ENCODE peak calls at places on chromosomes 16 and 17, in eight cellular contexts. W is heart left ventricle, Q is 8988T, X is activated B cell treated with CpG ODN at 0.5 μM for 24 hours, T is GM04503, V is neural crest cell, O is amniotic epithelial cell, R is psoas muscle. L is an unnamed sample.

GRCh38 chr16:53721017-53721416 is 17.1 kb downstream of the FTO start:
- DNase-seq in W (no peak), R (no peak), V (no peak), O (no peak), T (no peak), X (no peak), Q (no peak), L (no peak)

GRCh38 chr16:2852731-2853507 is 5.1 kb downstream of the PRSS22 start:
- DNase-seq in W (no peak), O (no peak), T (no peak), X (no peak), V (no peak), Q (no peak), R (peak), L (no peak)

GRCh38 chr17:33651631-33652030 is 358.5 kb upstream of the ASIC2 start:
- DNase-seq in V (no peak), R (no peak), W (no peak), Q (no peak), O (no peak), X (no peak), T (no peak), L (no peak)

GRCh38 chr16:9254863-9255262 is 163.4 kb downstream of the HAPSTR1 start:
- DNase-seq in R (no peak), T (no peak), X (no peak), O (no peak), W (no peak), V (no peak), Q (no peak), L (no peak)

GRCh38 chr17:12985431-12986285 is 32.2 kb downstream of the ELAC2 start:
- DNase-seq in X (no peak), W (peak), O (no peak), R (no peak), V (no peak), T (no peak), Q (no peak), L (no peak)

GRCh38 chr16:87822571-87822970 is 46.7 kb downstream of the SLC7A5 start:
- DNase-seq in X (no peak), T (no peak), V (no peak), R (no peak), W (no peak), Q (no peak), O (peak), L (no peak)

GRCh38 chr17:83074696-83075223 is 4.6 kb upstream of the METRNL start:
- DNase-seq in R (no peak), W (no peak), X (no peak), T (no peak), V (no peak), O (no peak), Q (no peak), L (no peak)

GRCh38 chr17:28949185-28950016 is 1.9 kb downstream of the PHF12 start:
- DNase-seq in W (peak), Q (peak), V (peak), R (peak), O (no peak), X (peak), T (no peak), L (peak)

GRCh38 chr17:17749921-17750320 is 68.7 kb downstream of the RAI1 start:
- DNase-seq in O (peak), Q (peak), W (no peak), T (no peak), X (no peak), V (peak), R (no peak), L (peak)

GRCh38 chr17:44444735-44445105 is 55.3 kb upstream of the ITGA2B start:
- DNase-seq in W (no peak), R (no peak), Q (no peak), X (no peak), O (peak), T (no peak), V (no peak), L (no peak)

GRCh38 chr17:43891851-43892671 is 15.3 kb downstream of the MPP2 start:
- DNase-seq in V (no peak), W (no peak), X (no peak), R (no peak), O (no peak), T (no peak), Q (no peak), L (no peak)

GRCh38 chr17:80453980-80454556 is 22.3 kb downstream of the NPTX1 start:
- DNase-seq in T (no peak), W (no peak), X (peak), R (peak), Q (no peak), V (no peak), O (no peak), L (no peak)

GRCh38 chr16:50263940-50264929 is 2.1 kb upstream of the ADCY7 start:
- DNase-seq in R (no peak), W (no peak), T (no peak), X (no peak), O (no peak), V (no peak), Q (no peak), L (no peak)

GRCh38 chr16:73956592-73957495 is 339.8 kb upstream of the PSMD7 start:
- DNase-seq in W (peak), O (peak), X (no peak), V (peak), T (peak), R (no peak), Q (peak), L (peak)

GRCh38 chr17:50475362-50475761 is 3.3 kb upstream of the RSAD1 start:
- DNase-seq in V (no peak), Q (no peak), W (no peak), T (no peak), O (no peak), X (no peak), R (no peak), L (no peak)

GRCh38 chr17:12900474-12900873 is 111.2 kb downstream of the ARHGAP44 start:
- DNase-seq in T (no peak), V (no peak), X (no peak), Q (no peak), O (no peak), W (no peak), R (no peak), L (no peak)

GRCh38 chr16:59369523-59369922 is 635.4 kb upstream of the GOT2 start:
- DNase-seq in R (no peak), V (no peak), O (no peak), T (no peak), Q (no peak), W (no peak), X (no peak), L (no peak)

GRCh38 chr16:15519767-15520166 is 85.4 kb downstream of the BMERB1 start:
- DNase-seq in W (no peak), T (no peak), Q (no peak), O (no peak), R (no peak), V (no peak), X (no peak), L (no peak)

GRCh38 chr16:8848939-8849391 is 19.8 kb downstream of the CARHSP1 start:
- DNase-seq in V (no peak), O (peak), R (no peak), Q (no peak), W (no peak), T (peak), X (no peak), L (no peak)

GRCh38 chr16:6165330-6165984 is 1067.9 kb upstream of the EEF2KMT start:
- DNase-seq in V (no peak), Q (no peak), W (no peak), O (no peak), R (no peak), X (no peak), T (no peak), L (no peak)

GRCh38 chr16:62732101-62732500 is 695.9 kb upstream of the CDH8 start:
- DNase-seq in O (no peak), Q (no peak), W (no peak), X (no peak), R (no peak), T (no peak), V (no peak), L (no peak)

GRCh38 chr16:27429330-27429871 is 27.4 kb downstream of the IL21R start:
- DNase-seq in V (no peak), T (no peak), O (no peak), W (no peak), X (no peak), Q (no peak), R (no peak), L (no peak)

GRCh38 chr17:49715221-49715620 is 7.5 kb upstream of the SLC35B1 start:
- DNase-seq in R (no peak), Q (no peak), T (no peak), X (no peak), O (no peak), V (no peak), W (no peak), L (no peak)

GRCh38 chr16:66888647-66889615 is 8.6 kb downstream of the PDP2 start:
- DNase-seq in Q (no peak), T (no peak), V (no peak), O (peak), X (no peak), W (no peak), R (no peak), L (no peak)

GRCh38 chr17:4195306-4195705 is 52.3 kb downstream of the CYB5D2 start:
- DNase-seq in W (no peak), R (no peak), V (no peak), Q (no peak), T (peak), X (no peak), O (peak), L (no peak)

GRCh38 chr17:74749262-74750038 is 1.0 kb downstream of the NHERF1 start:
- DNase-seq in R (peak), Q (no peak), X (no peak), O (peak), W (no peak), V (no peak), T (no peak), L (no peak)

GRCh38 chr16:54783226-54783625 is 147.4 kb upstream of the IRX5 start:
- DNase-seq in W (no peak), R (no peak), V (no peak), O (no peak), T (no peak), Q (no peak), X (no peak), L (no peak)

GRCh38 chr17:57911834-57912673 is 43.2 kb downstream of the CUEDC1 start:
- DNase-seq in O (no peak), R (peak), T (no peak), V (no peak), Q (no peak), X (no peak), W (peak), L (no peak)

GRCh38 chr17:55177159-55177913 is 87.4 kb upstream of the HLF start:
- DNase-seq in O (no peak), R (no peak), V (no peak), X (no peak), T (peak), W (no peak), Q (no peak), L (no peak)